ENCODE peak calls at places on chromosomes 11 and 22, in seven cellular contexts. T is upper lobe of left lung, A is right lobe of liver, I is spleen, Z is prostate gland, O is adrenal gland, Y is A549. W is an unnamed sample. For H3K9me3, the result is how much of the 10 kb centered on the place peaks cover.

GRCh38 chr11:113267536-113267935 is 46.8 kb upstream of the TTC12 start:
- DNase-seq in T (no peak), O (no peak), I (no peak), Y (no peak), Z (no peak), A (no peak), W (no peak)

GRCh38 chr11:30583505-30584280 is 2.5 kb downstream of the MPPED2 start:
- DNase-seq in O (peak), A (peak), Z (peak), T (peak), I (no peak), Y (no peak), W (peak)

GRCh38 chr11:44814881-44815592 is 88.3 kb downstream of the TSPAN18 start:
- DNase-seq in T (no peak), Y (no peak), Z (no peak), A (no peak), O (no peak), I (peak), W (no peak)

GRCh38 chr11:63609971-63610580 is 4.2 kb downstream of the PLAAT3 start:
- DNase-seq in I (no peak), T (no peak), Y (no peak), Z (no peak), O (no peak), A (no peak), W (no peak)

GRCh38 chr11:44286268-44286880 is 23.6 kb downstream of the ALX4 start:
- DNase-seq in T (no peak), Y (peak), I (peak), A (no peak), O (peak), Z (no peak), W (peak)

GRCh38 chr11:121892863-121893262 is 223.2 kb downstream of the BLID start:
- DNase-seq in Z (no peak), I (no peak), T (no peak), A (no peak), O (no peak), Y (no peak), W (no peak)

GRCh38 chr11:125211191-125211953 is 46.8 kb downstream of the PKNOX2 start:
- DNase-seq in Y (no peak), I (peak), A (no peak), O (peak), Z (peak), T (no peak), W (no peak)

GRCh38 chr11:14894657-14895598 is 2.9 kb upstream of the CYP2R1 start:
- DNase-seq in Z (no peak), T (no peak), A (peak), I (peak), O (peak), Y (no peak), W (no peak)

GRCh38 chr11:117830674-117831351 is 6.3 kb upstream of the FXYD2 start:
- DNase-seq in T (no peak), O (no peak), I (peak), Y (no peak), Z (no peak), A (no peak), W (peak)

GRCh38 chr11:75492181-75492820 is 33.4 kb downstream of the GDPD5 start:
- DNase-seq in T (no peak), Z (no peak), A (no peak), O (no peak), I (peak), Y (no peak), W (no peak)

GRCh38 chr22:20606041-20606783 is 98.8 kb downstream of the MED15 start:
- DNase-seq in O (peak), A (peak), I (peak), Z (peak), Y (peak), T (no peak), W (no peak)

GRCh38 chr11:105100206-105100605 is 39.4 kb downstream of the CARD18 start:
- DNase-seq in Z (no peak), O (no peak), Y (no peak), T (no peak), I (no peak), A (no peak), W (no peak)

GRCh38 chr11:7892751-7893356 is 38.2 kb downstream of the OR10A6 start:
- DNase-seq in Z (no peak), T (no peak), A (no peak), O (peak), Y (peak), I (no peak), W (no peak)

GRCh38 chr11:67507242-67507890 is 596 bp downstream of the CDK2AP2 start:
- DNase-seq in T (peak), Z (peak), A (no peak), Y (peak), I (no peak), O (peak), W (no peak)

DNA sequence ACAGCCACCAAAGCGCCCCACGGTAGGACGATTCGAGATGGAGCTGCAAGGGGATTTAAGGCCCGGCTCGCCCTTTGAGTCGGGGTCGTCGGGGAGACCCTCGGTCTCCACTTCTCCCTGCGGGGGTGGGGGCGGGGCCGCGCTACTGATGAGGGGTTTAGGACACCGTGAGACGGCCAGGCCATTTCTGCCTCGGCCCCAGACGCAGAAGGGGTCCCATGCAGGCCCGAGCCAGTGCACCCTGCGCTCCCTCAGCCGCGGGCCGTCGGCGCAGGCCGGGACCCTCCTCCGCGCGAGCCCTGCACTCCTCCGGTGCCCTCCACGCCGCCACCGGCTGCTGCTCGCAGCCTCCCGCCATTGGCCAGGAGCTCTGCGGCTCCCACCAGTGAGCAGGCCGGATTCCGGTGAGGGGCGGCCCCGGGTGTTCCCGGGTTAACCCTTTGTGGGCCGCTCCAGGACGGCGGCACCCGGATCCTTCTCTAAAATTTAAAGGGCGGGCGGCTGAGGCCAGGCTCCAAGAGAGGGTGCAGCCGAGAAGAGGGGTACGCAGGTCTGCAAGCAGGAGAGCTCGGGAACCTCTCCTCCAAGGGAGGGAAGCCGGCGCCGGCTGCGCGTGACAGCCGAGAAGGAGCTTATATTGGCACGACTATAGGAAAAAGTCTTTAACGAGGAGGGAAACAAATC is 18.0 kb downstream of the CREB3L1 start:
- DNase-seq in T (peak), I (peak), O (peak), Z (peak), A (no peak), Y (no peak), W (peak)
- TF ChIP-seq POLR2A in T (no peak), I (no peak), O (peak), Z (no peak), A (no peak), Y (peak), W (no peak)

DNA sequence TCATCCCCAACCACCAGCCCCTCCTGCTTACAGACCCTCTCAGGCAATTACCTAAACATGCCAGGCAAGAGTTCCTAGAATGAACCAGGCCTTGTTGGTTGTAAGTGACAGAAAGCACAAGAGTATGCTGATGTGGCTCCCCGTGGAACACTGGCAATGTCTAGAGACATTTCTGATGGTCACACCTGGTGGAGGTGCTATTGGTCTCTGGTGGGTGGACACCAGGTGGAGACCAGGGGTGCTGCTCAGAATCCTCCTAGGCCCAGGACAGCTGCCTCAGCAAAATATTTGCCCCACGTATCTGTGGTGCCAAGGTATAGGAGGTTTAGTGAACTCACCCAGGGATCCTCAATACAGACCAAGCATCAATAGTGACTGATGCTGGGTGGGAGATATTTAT is 832.7 kb downstream of the TBC1D22A start:
- DNase-seq in I (no peak), T (no peak), Y (no peak), Z (no peak), A (peak), O (no peak), W (no peak)
- H3K9me3 ChIP-seq in I (under half), T (under half), Y (under half), Z (under half), A (under half), O (under half), W (under half)

DNA sequence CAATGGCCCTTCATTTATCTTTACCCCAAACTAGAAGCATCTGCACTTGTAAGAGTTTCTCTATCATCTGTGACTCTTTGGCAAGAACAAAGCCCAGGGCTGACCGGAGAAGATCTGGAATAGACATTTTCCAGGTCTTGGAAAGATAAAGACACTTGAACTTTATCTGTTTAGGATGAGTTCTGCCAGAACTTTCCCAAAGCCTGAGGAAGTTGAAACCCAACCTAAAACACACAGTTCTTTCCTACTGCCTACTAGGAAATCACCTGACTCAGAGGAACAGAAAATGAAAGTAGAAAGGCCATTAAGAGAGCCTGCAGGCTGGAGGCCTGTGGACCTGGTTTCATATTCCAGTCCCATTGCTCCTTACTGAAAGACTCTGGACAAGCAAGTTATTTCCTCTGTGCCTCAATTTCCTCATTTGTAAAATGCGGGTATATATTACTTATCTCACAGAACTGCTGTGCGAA is 1.4 kb downstream of the UBE2L6 start:
- DNase-seq in A (no peak), T (no peak), O (peak), Z (peak), Y (no peak), I (no peak), W (peak)
- TF ChIP-seq POLR2A in A (no peak), T (no peak), O (peak), Z (no peak), Y (no peak), I (no peak), W (no peak)

GRCh38 chr22:49371325-49372110 is 456.2 kb downstream of the BRD1 start:
- DNase-seq in Z (no peak), A (no peak), T (no peak), I (peak), Y (no peak), O (no peak), W (no peak)

GRCh38 chr22:49373801-49374226 is 453.9 kb downstream of the BRD1 start:
- DNase-seq in O (no peak), Z (peak), Y (no peak), A (no peak), T (no peak), I (peak), W (no peak)

GRCh38 chr22:49372111-49372529 is 455.6 kb downstream of the BRD1 start:
- DNase-seq in I (peak), O (no peak), T (no peak), Y (no peak), Z (no peak), A (no peak), W (no peak)

GRCh38 chr22:49372530-49373288 is 455.0 kb downstream of the BRD1 start:
- DNase-seq in Y (peak), Z (peak), O (peak), T (no peak), A (no peak), I (peak), W (no peak)

GRCh38 chr22:49373289-49373666 is 454.4 kb downstream of the BRD1 start:
- DNase-seq in Z (no peak), O (no peak), A (no peak), Y (no peak), I (peak), T (no peak), W (no peak)
- H3K9me3 ChIP-seq in Z (under half), O (under half), A (under half), Y (under half), I (under half), T (under half), W (under half)

W was measured in uterus.